ENCODE peak calls at places on chromosomes 5 and 9, in ten cellular contexts. S, R, G, M, N, Y, V, E, X and I are unnamed samples.

GRCh38 chr5:113162770-113163169 is 186.2 kb downstream of the DCP2 start:
- DNase-seq in S (peak; percentile 97), R (no peak), G (peak; percentile 73), M (no peak), N (no peak), Y (no peak), V (no peak), E (peak; percentile 36), X (no peak), I (peak; percentile 42)

GRCh38 chr5:5649641-5650040 is 227.2 kb downstream of the ICE1 start:
- DNase-seq in S (no peak), R (no peak), G (no peak), M (no peak), N (no peak), Y (no peak), V (no peak), E (no peak), X (no peak), I (no peak)

GRCh38 chr9:92097997-92098482 is 17.2 kb downstream of the SPTLC1 start:
- DNase-seq in S (peak; percentile 89), R (no peak), G (peak; percentile 64), M (peak; percentile 42), N (peak; percentile 97), Y (peak; percentile 43), V (peak; percentile 60), E (peak; percentile 89), X (peak; percentile 66), I (peak; percentile 95)

GRCh38 chr5:158203256-158203655 is 344.3 kb upstream of the CLINT1 start:
- DNase-seq in S (no peak), R (no peak), G (no peak), M (no peak), N (no peak), Y (no peak), V (no peak), E (no peak), X (no peak), I (no peak)

GRCh38 chr9:112443200-112443599 is 43.4 kb upstream of the KIAA1958 start:
- DNase-seq in S (peak; percentile 34), R (no peak), G (peak; percentile 26), M (no peak), N (peak; percentile 8), Y (peak; percentile 21), V (no peak), E (peak; percentile 9), X (no peak), I (peak; percentile 22)

GRCh38 chr9:6078382-6079105 is 63.1 kb upstream of the RANBP6 start:
- DNase-seq in S (no peak), R (no peak), G (no peak), M (no peak), N (no peak), Y (no peak), V (no peak), E (no peak), X (no peak), I (no peak)

GRCh38 chr5:72133212-72133990 is 26.1 kb downstream of the MAP1B start:
- DNase-seq in S (peak; percentile 73), R (no peak), G (peak; percentile 78), M (no peak), N (no peak), Y (no peak), V (no peak), E (no peak), X (no peak), I (peak; percentile 88)

GRCh38 chr5:76422175-76422574 is 19.1 kb downstream of the IQGAP2 start:
- DNase-seq in S (peak; percentile 16), R (no peak), G (no peak), M (no peak), N (no peak), Y (no peak), V (no peak), E (no peak), X (no peak), I (no peak)

GRCh38 chr5:160959804-160960203 is 107.8 kb upstream of the ATP10B start:
- DNase-seq in S (peak; percentile 98), R (no peak), G (no peak), M (no peak), N (peak; percentile 88), Y (no peak), V (no peak), E (no peak), X (no peak), I (no peak)